ENCODE peak calls at places on chromosomes 6 and 20, in six cellular contexts. One of them, this sample, is unnamed. For H3K4me1, the result is how much of the 10 kb centered on the place peaks cover.

GRCh38 chr20:44692932-44693476 is 22.2 kb upstream of the CCN5 start:
- DNase-seq in IMR-90: peak
- DNase-seq in mesendoderm: peak
- DNase-seq in H9: peak
- DNase-seq in H1: no peak
- DNase-seq in mesenchymal stem cell: peak
- DNase-seq in this sample: no peak

GRCh38 chr6:12572884-12573824 is 143.4 kb upstream of the PHACTR1 start:
- DNase-seq in mesendoderm: peak
- DNase-seq in H1: no peak
- DNase-seq in mesenchymal stem cell: peak
- DNase-seq in IMR-90: peak
- DNase-seq in H9: peak
- DNase-seq in this sample: no peak

GRCh38 chr6:33777716-33778474 is 11.0 kb downstream of the LEMD2 start:
- DNase-seq in mesenchymal stem cell: no peak
- DNase-seq in mesendoderm: no peak
- DNase-seq in H9: no peak
- DNase-seq in IMR-90: no peak
- DNase-seq in H1: no peak
- DNase-seq in this sample: no peak

GRCh38 chr6:146472918-146473317 is 70.7 kb upstream of the RAB32 start:
- DNase-seq in H9: peak
- DNase-seq in IMR-90: no peak
- DNase-seq in mesendoderm: peak
- DNase-seq in mesenchymal stem cell: no peak
- DNase-seq in H1: no peak
- DNase-seq in this sample: no peak

GRCh38 chr6:7811441-7811840 is 85.5 kb downstream of the BMP6 start:
- DNase-seq in mesenchymal stem cell: no peak
- DNase-seq in IMR-90: no peak
- DNase-seq in H1: no peak
- DNase-seq in H9: no peak
- DNase-seq in mesendoderm: no peak
- DNase-seq in this sample: no peak

GRCh38 chr6:43673444-43674063 is 14.0 kb downstream of the MRPS18A start:
- DNase-seq in H1: no peak
- DNase-seq in mesendoderm: no peak
- DNase-seq in H9: no peak
- DNase-seq in mesenchymal stem cell: no peak
- DNase-seq in IMR-90: peak
- DNase-seq in this sample: no peak

GRCh38 chr6:118709859-118710350 is 58.5 kb upstream of the CEP85L start:
- DNase-seq in IMR-90: peak
- DNase-seq in mesendoderm: peak
- DNase-seq in mesenchymal stem cell: peak
- DNase-seq in H1: no peak
- DNase-seq in H9: no peak
- DNase-seq in this sample: no peak

GRCh38 chr20:9235518-9235917 is 166.6 kb downstream of the PLCB4 start:
- DNase-seq in H1: no peak
- DNase-seq in mesendoderm: no peak
- DNase-seq in H9: no peak
- DNase-seq in IMR-90: peak
- DNase-seq in mesenchymal stem cell: peak
- DNase-seq in this sample: no peak

GRCh38 chr6:139577991-139578604 is 203.7 kb upstream of the CITED2 start:
- DNase-seq in IMR-90: peak
- DNase-seq in mesenchymal stem cell: peak
- DNase-seq in H1: no peak
- DNase-seq in mesendoderm: peak
- DNase-seq in H9: no peak
- DNase-seq in this sample: no peak

GRCh38 chr6:139582956-139583355 is 208.5 kb upstream of the CITED2 start:
- DNase-seq in H1: no peak
- DNase-seq in mesenchymal stem cell: no peak
- DNase-seq in IMR-90: peak
- DNase-seq in mesendoderm: no peak
- DNase-seq in H9: no peak
- DNase-seq in this sample: no peak

GRCh38 chr6:139581485-139581865 is 207.0 kb upstream of the CITED2 start:
- DNase-seq in mesenchymal stem cell: no peak
- DNase-seq in H9: no peak
- DNase-seq in mesendoderm: no peak
- DNase-seq in H1: no peak
- DNase-seq in IMR-90: no peak
- DNase-seq in this sample: no peak

GRCh38 chr6:139583420-139583819 is 209.0 kb upstream of the CITED2 start:
- DNase-seq in H9: no peak
- DNase-seq in H1: no peak
- DNase-seq in mesendoderm: no peak
- DNase-seq in mesenchymal stem cell: no peak
- DNase-seq in IMR-90: peak
- DNase-seq in this sample: no peak

DNA sequence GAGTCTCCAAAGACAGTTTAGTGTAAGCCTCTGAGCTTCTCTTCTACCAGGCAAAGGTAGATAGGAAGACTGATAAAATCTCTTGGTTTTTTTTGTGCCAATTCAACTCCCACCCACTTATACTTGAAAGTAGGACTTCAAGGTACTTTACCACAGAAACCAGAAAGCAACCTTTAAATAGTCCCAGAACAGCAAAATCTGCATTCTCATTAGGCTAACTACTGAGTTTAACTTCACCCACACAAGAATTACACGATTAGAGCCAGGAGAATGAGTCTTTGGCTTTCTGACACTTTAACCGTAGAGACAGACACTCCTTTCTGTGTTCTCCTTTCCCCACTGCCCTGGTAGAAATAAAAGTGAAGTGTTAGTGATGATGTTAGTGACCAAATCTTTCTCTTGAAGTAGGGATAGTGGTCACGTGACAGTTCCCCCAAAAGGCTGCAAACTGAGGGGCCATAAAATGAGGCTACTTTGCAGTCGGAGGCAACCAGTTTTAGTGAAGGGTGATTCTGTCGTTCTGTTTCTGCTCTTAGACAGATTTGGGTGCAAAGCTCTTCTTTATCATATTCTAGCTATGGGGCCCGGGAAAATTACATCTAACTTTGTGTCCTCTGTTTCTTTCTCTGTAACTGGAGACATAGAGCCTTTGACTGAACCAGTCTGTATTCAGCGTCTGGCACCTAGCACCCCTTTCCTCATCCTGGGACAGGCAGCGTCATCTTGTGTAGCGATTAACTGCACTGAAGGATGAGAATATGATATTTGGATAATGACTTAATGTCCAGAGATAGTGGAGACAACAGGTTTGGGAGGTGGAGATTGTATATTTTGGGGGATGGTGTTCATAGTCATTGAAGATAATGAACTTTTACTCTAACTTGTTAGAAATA is 206.4 kb upstream of the CITED2 start:
- DNase-seq in H9: no peak
- DNase-seq in H1: no peak
- DNase-seq in mesendoderm: no peak
- DNase-seq in IMR-90: no peak
- DNase-seq in mesenchymal stem cell: no peak
- DNase-seq in this sample: no peak
- H2BK120ac ChIP-seq in H9: no peak
- H2BK120ac ChIP-seq in H1: no peak
- H2BK120ac ChIP-seq in mesendoderm: no peak
- H2BK120ac ChIP-seq in IMR-90: peak
- H2BK120ac ChIP-seq in mesenchymal stem cell: no peak
- H2BK120ac ChIP-seq in this sample: no peak

DNA sequence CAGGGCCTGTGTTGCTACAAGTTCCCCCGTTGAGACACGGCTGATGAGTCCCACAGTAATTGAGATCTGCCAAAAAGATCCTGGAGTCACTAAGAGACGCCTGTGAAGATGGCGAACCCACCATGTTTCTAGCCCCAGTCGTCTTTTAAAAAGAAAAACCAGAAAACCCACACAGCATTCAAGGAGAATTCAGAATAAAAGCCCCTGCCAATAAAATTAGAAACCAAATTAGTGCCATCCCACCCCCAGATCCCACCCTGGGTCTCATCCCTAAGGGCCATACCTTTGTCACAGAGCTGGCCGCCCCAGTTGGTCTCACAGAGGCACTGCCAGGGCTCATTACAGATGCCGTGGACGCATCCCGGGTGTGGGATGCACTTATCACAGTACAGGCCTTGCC is 21.6 kb downstream of the JAG1 start:
- DNase-seq in IMR-90: no peak
- DNase-seq in mesenchymal stem cell: no peak
- DNase-seq in mesendoderm: no peak
- DNase-seq in H1: no peak
- DNase-seq in H9: no peak
- DNase-seq in this sample: no peak
- H4K8ac ChIP-seq in IMR-90: no peak
- H4K8ac ChIP-seq in mesenchymal stem cell: no peak
- H4K8ac ChIP-seq in mesendoderm: no peak
- H4K8ac ChIP-seq in H1: peak
- H4K8ac ChIP-seq in H9: no peak
- H4K8ac ChIP-seq in this sample: no peak

DNA sequence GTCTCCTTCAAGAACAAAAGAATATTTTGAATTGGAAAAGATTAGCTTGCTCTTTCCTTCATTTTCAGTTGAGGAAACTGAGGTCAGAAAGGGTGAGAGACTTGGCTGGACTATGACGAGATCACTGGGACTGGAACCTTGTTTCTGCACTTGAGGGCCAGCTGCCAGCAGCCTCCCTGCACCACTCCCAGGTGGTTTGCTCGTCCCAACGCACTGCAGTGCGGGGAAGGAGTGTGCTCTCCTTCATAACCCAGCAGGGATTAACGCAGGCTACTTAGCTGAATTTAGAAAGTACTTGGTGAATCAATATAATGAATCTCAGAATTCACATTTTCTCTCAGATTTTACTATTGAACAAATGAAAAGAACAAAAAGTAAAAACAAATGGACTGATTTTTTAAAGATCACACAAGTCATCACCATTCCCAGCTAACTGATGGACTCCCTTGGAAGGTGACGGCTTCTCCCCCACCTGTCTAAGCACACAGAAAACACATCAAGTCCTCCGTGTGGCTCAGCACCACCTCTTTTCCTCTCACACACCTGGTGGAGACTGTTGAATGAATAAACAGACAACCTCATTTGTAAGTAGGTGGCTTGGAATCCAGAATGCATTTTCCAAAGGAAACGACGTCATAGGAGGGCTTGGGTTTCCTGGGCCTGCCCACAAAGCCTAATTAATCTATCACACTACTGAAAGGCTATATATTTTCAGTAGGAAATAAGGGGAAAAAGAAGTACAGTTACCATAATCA is 120.9 kb downstream of the QRSL1 start:
- DNase-seq in IMR-90: no peak
- DNase-seq in H1: no peak
- DNase-seq in mesendoderm: no peak
- DNase-seq in mesenchymal stem cell: no peak
- DNase-seq in H9: no peak
- DNase-seq in this sample: no peak
- H3K4me1 ChIP-seq in IMR-90: under half
- H3K4me1 ChIP-seq in H1: under half
- H3K4me1 ChIP-seq in mesendoderm: under half
- H3K4me1 ChIP-seq in mesenchymal stem cell: under half
- H3K4me1 ChIP-seq in H9: under half
- H3K4me1 ChIP-seq in this sample: under half

DNA sequence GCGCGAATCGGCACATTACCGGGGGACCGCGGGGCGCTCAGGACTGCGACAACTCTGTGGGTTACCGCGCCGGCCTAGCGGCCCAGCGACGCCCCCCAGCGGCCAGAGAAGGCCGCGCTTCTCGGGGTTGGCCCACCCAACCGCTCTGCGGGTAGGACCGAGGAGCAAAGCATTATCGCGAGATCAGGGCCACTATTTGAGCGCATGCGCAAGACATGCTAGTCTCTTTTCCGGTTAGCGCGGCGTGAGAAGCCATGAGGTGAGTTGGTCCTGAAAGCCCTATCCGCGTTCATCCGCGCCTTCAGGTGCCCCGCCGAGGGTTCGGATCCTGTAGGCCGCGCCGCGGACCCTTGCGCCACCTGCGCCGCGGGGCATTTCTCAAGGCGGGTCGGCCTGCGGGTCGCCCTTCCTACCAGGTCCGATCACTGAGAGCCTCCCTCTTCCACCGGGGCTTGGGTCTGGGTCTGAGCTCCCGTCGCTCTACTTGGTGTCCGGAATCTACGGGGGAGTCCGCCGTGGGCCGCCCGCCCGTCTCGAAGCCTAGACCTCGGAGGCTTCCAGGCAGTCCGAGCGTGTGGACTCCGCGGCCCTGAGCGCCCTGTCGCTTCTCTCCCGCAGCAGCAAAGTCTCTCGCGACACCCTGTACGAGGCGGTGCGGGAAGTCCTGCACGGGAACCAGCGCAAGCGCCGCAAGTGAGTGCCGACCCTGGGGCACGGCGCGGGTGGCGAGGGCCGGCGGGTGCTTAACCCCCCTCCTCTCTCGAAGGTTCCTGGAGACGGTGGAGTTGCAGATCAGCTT is at the start of gene RPL10A:
- DNase-seq in mesenchymal stem cell: peak
- DNase-seq in H9: peak
- DNase-seq in mesendoderm: peak
- DNase-seq in H1: peak
- DNase-seq in IMR-90: peak
- DNase-seq in this sample: peak
- H2BK120ac ChIP-seq in mesenchymal stem cell: no peak
- H2BK120ac ChIP-seq in H9: no peak
- H2BK120ac ChIP-seq in mesendoderm: no peak
- H2BK120ac ChIP-seq in H1: no peak
- H2BK120ac ChIP-seq in IMR-90: peak
- H2BK120ac ChIP-seq in this sample: peak

This sample was measured in neuronal stem cell.